ENCODE peak calls at places on chromosomes 7 and 10, in eight cellular contexts. H is fibroblast of the aortic adventitia, S is AG04449, I is Panc1, Q is GM10248, V is psoas muscle, L is GM23338, R is PC-9. X is an unnamed sample.

GRCh38 chr10:14801693-14802092 is 27.0 kb upstream of the FAM107B start:
- DNase-seq in H (no peak), S (no peak), I (no peak), Q (no peak), V (no peak), L (peak; percentile 17), R (no peak), X (no peak)

GRCh38 chr7:122123746-122124145 is 20.3 kb downstream of the AASS start:
- DNase-seq in H (no peak), S (no peak), I (no peak), Q (no peak), V (no peak), L (no peak), R (no peak), X (no peak)

GRCh38 chr7:158357898-158358821 is 229.5 kb downstream of the PTPRN2 start:
- DNase-seq in H (no peak), S (no peak), I (no peak), Q (no peak), V (no peak), L (no peak), R (no peak), X (no peak)

GRCh38 chr10:98371421-98371820 is 43.6 kb downstream of the PYROXD2 start:
- DNase-seq in H (no peak), S (no peak), I (no peak), Q (no peak), V (no peak), L (no peak), R (no peak), X (no peak)

GRCh38 chr7:108420482-108420908 is 35.7 kb downstream of the NRCAM start:
- DNase-seq in H (peak; percentile 48), S (no peak), I (no peak), Q (no peak), V (no peak), L (no peak), R (no peak), X (no peak)

GRCh38 chr7:64733550-64734240 is 60.5 kb upstream of the ZNF138 start:
- DNase-seq in H (no peak), S (no peak), I (no peak), Q (no peak), V (no peak), L (no peak), R (no peak), X (no peak)

GRCh38 chr7:26422761-26423160 is 131.1 kb downstream of the SNX10 start:
- DNase-seq in H (no peak), S (no peak), I (no peak), Q (no peak), V (no peak), L (no peak), R (no peak), X (no peak)

GRCh38 chr10:4459531-4459930 is 366.5 kb upstream of the AKR1E2 start:
- DNase-seq in H (no peak), S (no peak), I (no peak), Q (no peak), V (no peak), L (no peak), R (no peak), X (no peak)

GRCh38 chr7:151124205-151124880 is 38.1 kb downstream of the AGAP3 start:
- DNase-seq in H (no peak), S (no peak), I (no peak), Q (no peak), V (no peak), L (no peak), R (no peak), X (no peak)
- TF ChIP-seq CTCF in H (no peak), S (no peak), I (no peak), Q (no peak), V (no peak), L (no peak), R (no peak), X (no peak)

DNA sequence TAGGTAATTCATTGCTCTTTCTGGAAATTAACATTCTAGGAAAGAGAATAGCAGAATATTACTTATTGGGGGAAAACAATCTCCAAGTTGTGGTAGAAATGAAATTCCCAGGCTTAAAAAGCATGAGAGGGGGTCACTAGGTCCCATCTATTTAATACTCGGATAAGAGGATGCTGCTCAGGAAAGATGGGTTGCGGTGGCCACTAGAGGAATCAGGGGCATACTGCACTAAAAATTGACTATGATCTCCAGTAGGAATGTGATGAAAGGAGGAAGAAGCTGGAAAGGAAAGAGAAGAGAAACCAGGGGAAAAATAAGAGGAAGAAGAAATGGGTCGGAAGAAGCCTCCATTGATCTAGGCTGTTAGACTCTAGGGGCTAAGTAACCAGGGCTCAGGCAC is 192.8 kb downstream of the GPAM start:
- DNase-seq in H (no peak), S (no peak), I (no peak), Q (no peak), V (no peak), L (peak; percentile 51), R (no peak), X (no peak)
- TF ChIP-seq CTCF in H (peak; percentile 8), S (no peak), I (peak; percentile 13), Q (no peak), V (no peak), L (peak; percentile 57), R (no peak), X (peak; percentile 14)

GRCh38 chr10:86334515-86335085 is 32.0 kb downstream of the GRID1 start:
- DNase-seq in H (no peak), S (no peak), I (no peak), Q (no peak), V (no peak), L (peak; percentile 66), R (peak; percentile 34), X (no peak)
- TF ChIP-seq CTCF in H (no peak), S (no peak), I (no peak), Q (no peak), V (no peak), L (peak; percentile 76), R (no peak), X (no peak)

GRCh38 chr10:6408799-6409198 is 171.3 kb downstream of the PRKCQ start:
- DNase-seq in H (no peak), S (no peak), I (no peak), Q (no peak), V (no peak), L (no peak), R (no peak), X (no peak)
- TF ChIP-seq CTCF in H (peak; percentile 25), S (no peak), I (no peak), Q (no peak), V (peak; percentile 16), L (no peak), R (peak; percentile 29), X (no peak)

GRCh38 chr7:38889872-38890432 is 19.0 kb downstream of the VPS41 start:
- DNase-seq in H (no peak), S (no peak), I (no peak), Q (no peak), V (no peak), L (no peak), R (no peak), X (no peak)
- TF ChIP-seq CTCF in H (peak; percentile 33), S (no peak), I (peak; percentile 15), Q (no peak), V (peak; percentile 25), L (no peak), R (peak; percentile 63), X (no peak)

X was measured in AG09319.